ENCODE peak calls at places on chromosomes 3 and 15, in seven cellular contexts. One of them, this sample, is unnamed. For H3K4me1, the result is how much of the 10 kb centered on the place peaks cover.

GRCh38 chr3:123096701-123097100 is 29.9 kb downstream of the PDIA5 start:
- DNase-seq in H1: no peak
- DNase-seq in fibroblast of lung: peak
- DNase-seq in endodermal cell: no peak
- DNase-seq in pancreas: peak
- DNase-seq in sigmoid colon: peak
- DNase-seq in heart left ventricle: peak
- DNase-seq in this sample: peak

GRCh38 chr3:51671090-51672082 is at the start of gene TEX264:
- DNase-seq in H1: no peak
- DNase-seq in fibroblast of lung: peak
- DNase-seq in endodermal cell: peak
- DNase-seq in pancreas: peak
- DNase-seq in sigmoid colon: peak
- DNase-seq in heart left ventricle: peak
- DNase-seq in this sample: peak

GRCh38 chr3:19348929-19349564 is 200.7 kb downstream of the KCNH8 start:
- DNase-seq in H1: no peak
- DNase-seq in fibroblast of lung: peak
- DNase-seq in endodermal cell: peak
- DNase-seq in pancreas: no peak
- DNase-seq in sigmoid colon: no peak
- DNase-seq in heart left ventricle: no peak
- DNase-seq in this sample: no peak

GRCh38 chr3:42655980-42656679 is 2.6 kb downstream of the ZBTB47 start:
- DNase-seq in H1: no peak
- DNase-seq in fibroblast of lung: peak
- DNase-seq in endodermal cell: no peak
- DNase-seq in pancreas: no peak
- DNase-seq in sigmoid colon: no peak
- DNase-seq in heart left ventricle: no peak
- DNase-seq in this sample: peak

GRCh38 chr3:59575113-59576001 is 525.5 kb upstream of the CFAP20DC start:
- DNase-seq in H1: peak
- DNase-seq in fibroblast of lung: peak
- DNase-seq in endodermal cell: peak
- DNase-seq in pancreas: peak
- DNase-seq in sigmoid colon: peak
- DNase-seq in heart left ventricle: peak
- DNase-seq in this sample: peak

GRCh38 chr3:35422826-35423601 is 216.3 kb upstream of the ARPP21 start:
- DNase-seq in H1: no peak
- DNase-seq in fibroblast of lung: no peak
- DNase-seq in endodermal cell: no peak
- DNase-seq in pancreas: no peak
- DNase-seq in sigmoid colon: no peak
- DNase-seq in heart left ventricle: no peak
- DNase-seq in this sample: no peak

GRCh38 chr3:121757087-121757811 is 7.7 kb upstream of the GOLGB1 start:
- DNase-seq in H1: no peak
- DNase-seq in fibroblast of lung: no peak
- DNase-seq in endodermal cell: no peak
- DNase-seq in pancreas: no peak
- DNase-seq in sigmoid colon: no peak
- DNase-seq in heart left ventricle: no peak
- DNase-seq in this sample: peak

GRCh38 chr3:153291052-153291689 is 129.1 kb downstream of the RAP2B start:
- DNase-seq in H1: peak
- DNase-seq in fibroblast of lung: peak
- DNase-seq in endodermal cell: peak
- DNase-seq in pancreas: no peak
- DNase-seq in sigmoid colon: no peak
- DNase-seq in heart left ventricle: no peak
- DNase-seq in this sample: no peak

GRCh38 chr3:78978037-78978436 is 789.8 kb downstream of the ROBO1 start:
- DNase-seq in H1: no peak
- DNase-seq in fibroblast of lung: peak
- DNase-seq in endodermal cell: no peak
- DNase-seq in pancreas: no peak
- DNase-seq in sigmoid colon: no peak
- DNase-seq in heart left ventricle: no peak
- DNase-seq in this sample: no peak

GRCh38 chr3:188037116-188037718 is 116.7 kb upstream of the LPP start:
- DNase-seq in H1: no peak
- DNase-seq in fibroblast of lung: peak
- DNase-seq in endodermal cell: peak
- DNase-seq in pancreas: peak
- DNase-seq in sigmoid colon: no peak
- DNase-seq in heart left ventricle: no peak
- DNase-seq in this sample: no peak
- H3K4me3 ChIP-seq in H1: no peak
- H3K4me3 ChIP-seq in fibroblast of lung: no peak
- H3K4me3 ChIP-seq in endodermal cell: no peak
- H3K4me3 ChIP-seq in pancreas: no peak
- H3K4me3 ChIP-seq in sigmoid colon: no peak
- H3K4me3 ChIP-seq in heart left ventricle: no peak
- H3K4me3 ChIP-seq in this sample: no peak

GRCh38 chr15:67067930-67068542 is 2.6 kb downstream of the SMAD3 start:
- DNase-seq in H1: no peak
- DNase-seq in fibroblast of lung: no peak
- DNase-seq in endodermal cell: no peak
- DNase-seq in pancreas: no peak
- DNase-seq in sigmoid colon: no peak
- DNase-seq in heart left ventricle: no peak
- DNase-seq in this sample: no peak

GRCh38 chr15:67065531-67066005 is at the start of gene SMAD3:
- DNase-seq in H1: peak
- DNase-seq in fibroblast of lung: peak
- DNase-seq in endodermal cell: peak
- DNase-seq in pancreas: peak
- DNase-seq in sigmoid colon: peak
- DNase-seq in heart left ventricle: peak
- DNase-seq in this sample: peak

GRCh38 chr15:67068724-67069400 is 3.5 kb downstream of the SMAD3 start:
- DNase-seq in H1: no peak
- DNase-seq in fibroblast of lung: peak
- DNase-seq in endodermal cell: no peak
- DNase-seq in pancreas: no peak
- DNase-seq in sigmoid colon: no peak
- DNase-seq in heart left ventricle: no peak
- DNase-seq in this sample: no peak

GRCh38 chr15:67066041-67067021 is 929 bp downstream of the SMAD3 start:
- DNase-seq in H1: no peak
- DNase-seq in fibroblast of lung: no peak
- DNase-seq in endodermal cell: peak
- DNase-seq in pancreas: no peak
- DNase-seq in sigmoid colon: peak
- DNase-seq in heart left ventricle: no peak
- DNase-seq in this sample: peak

GRCh38 chr15:67067161-67067853 is 1.9 kb downstream of the SMAD3 start:
- DNase-seq in H1: no peak
- DNase-seq in fibroblast of lung: peak
- DNase-seq in endodermal cell: peak
- DNase-seq in pancreas: no peak
- DNase-seq in sigmoid colon: no peak
- DNase-seq in heart left ventricle: no peak
- DNase-seq in this sample: peak
- H3K4me1 ChIP-seq in H1: under half
- H3K4me1 ChIP-seq in fibroblast of lung: under half
- H3K4me1 ChIP-seq in endodermal cell: under half
- H3K4me1 ChIP-seq in pancreas: under half
- H3K4me1 ChIP-seq in sigmoid colon: under half
- H3K4me1 ChIP-seq in heart left ventricle: under half
- H3K4me1 ChIP-seq in this sample: under half

GRCh38 chr15:76341366-76342045 is 4.9 kb downstream of the ISL2 start:
- DNase-seq in H1: no peak
- DNase-seq in fibroblast of lung: no peak
- DNase-seq in endodermal cell: peak
- DNase-seq in pancreas: no peak
- DNase-seq in sigmoid colon: no peak
- DNase-seq in heart left ventricle: no peak
- DNase-seq in this sample: no peak
- H3K4me3 ChIP-seq in H1: peak
- H3K4me3 ChIP-seq in fibroblast of lung: no peak
- H3K4me3 ChIP-seq in endodermal cell: peak
- H3K4me3 ChIP-seq in pancreas: no peak
- H3K4me3 ChIP-seq in sigmoid colon: peak
- H3K4me3 ChIP-seq in heart left ventricle: no peak
- H3K4me3 ChIP-seq in this sample: no peak

DNA sequence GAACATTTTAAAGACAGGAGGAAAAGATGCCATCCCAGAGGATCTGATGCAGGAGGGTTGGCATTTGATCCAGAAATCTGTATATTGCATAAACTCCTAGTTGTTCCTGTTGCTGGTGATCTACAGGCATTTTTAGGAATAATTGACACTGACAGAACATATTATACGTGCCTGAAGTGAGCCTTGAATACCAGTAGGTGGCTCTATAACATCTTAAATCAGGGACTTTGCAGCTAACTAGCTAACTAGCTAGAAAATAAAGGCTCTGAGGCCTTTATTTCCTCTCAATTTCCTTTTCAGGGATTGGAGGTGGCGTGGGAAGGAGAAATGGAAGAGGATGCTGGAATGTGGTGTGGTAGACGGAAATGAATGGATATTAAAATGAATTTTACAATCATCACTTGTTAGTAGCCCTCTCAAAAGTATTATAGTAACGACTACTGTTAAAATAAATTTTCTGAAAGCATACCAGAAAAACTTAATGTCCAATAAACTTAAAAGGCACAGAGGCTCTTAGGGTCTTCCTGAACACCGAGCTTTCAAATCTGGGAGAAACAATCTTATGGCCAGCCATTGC is 73.9 kb upstream of the ZBED2 start:
- DNase-seq in H1: no peak
- DNase-seq in fibroblast of lung: peak
- DNase-seq in endodermal cell: no peak
- DNase-seq in pancreas: no peak
- DNase-seq in sigmoid colon: no peak
- DNase-seq in heart left ventricle: no peak
- DNase-seq in this sample: no peak
- H3K4me1 ChIP-seq in H1: under half
- H3K4me1 ChIP-seq in fibroblast of lung: under half
- H3K4me1 ChIP-seq in endodermal cell: under half
- H3K4me1 ChIP-seq in pancreas: under half
- H3K4me1 ChIP-seq in sigmoid colon: under half
- H3K4me1 ChIP-seq in heart left ventricle: under half
- H3K4me1 ChIP-seq in this sample: under half

GRCh38 chr3:52986049-52986448 is 59.8 kb downstream of the SFMBT1 start:
- DNase-seq in H1: no peak
- DNase-seq in fibroblast of lung: no peak
- DNase-seq in endodermal cell: no peak
- DNase-seq in pancreas: no peak
- DNase-seq in sigmoid colon: no peak
- DNase-seq in heart left ventricle: no peak
- DNase-seq in this sample: no peak

GRCh38 chr3:52986938-52987337 is 58.9 kb downstream of the SFMBT1 start:
- DNase-seq in H1: no peak
- DNase-seq in fibroblast of lung: peak
- DNase-seq in endodermal cell: no peak
- DNase-seq in pancreas: no peak
- DNase-seq in sigmoid colon: no peak
- DNase-seq in heart left ventricle: no peak
- DNase-seq in this sample: no peak

GRCh38 chr3:52983336-52983807 is 62.5 kb downstream of the SFMBT1 start:
- DNase-seq in H1: no peak
- DNase-seq in fibroblast of lung: no peak
- DNase-seq in endodermal cell: no peak
- DNase-seq in pancreas: no peak
- DNase-seq in sigmoid colon: no peak
- DNase-seq in heart left ventricle: no peak
- DNase-seq in this sample: no peak

GRCh38 chr3:52982839-52983238 is 63.0 kb downstream of the SFMBT1 start:
- DNase-seq in H1: no peak
- DNase-seq in fibroblast of lung: no peak
- DNase-seq in endodermal cell: no peak
- DNase-seq in pancreas: no peak
- DNase-seq in sigmoid colon: no peak
- DNase-seq in heart left ventricle: no peak
- DNase-seq in this sample: no peak

DNA sequence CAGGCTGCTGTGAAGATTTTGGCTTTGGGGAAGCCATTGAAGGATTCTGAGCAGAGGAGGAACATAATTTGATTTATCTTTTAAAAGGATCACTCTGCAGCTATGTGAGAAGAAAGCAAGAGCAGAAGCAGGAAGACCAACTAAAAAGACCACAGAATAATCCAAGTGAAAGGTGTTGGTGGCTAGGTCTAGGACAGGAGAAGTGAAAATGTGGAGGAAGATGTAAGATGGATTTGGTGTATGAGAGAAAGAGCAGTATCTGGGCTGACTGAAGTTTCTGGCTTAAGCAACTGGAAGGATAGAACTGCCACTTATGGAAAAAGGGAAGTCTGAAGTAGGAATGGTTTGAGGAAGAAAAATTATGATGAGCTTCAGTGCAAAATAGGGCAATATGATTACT is 62.0 kb downstream of the SFMBT1 start:
- DNase-seq in H1: no peak
- DNase-seq in fibroblast of lung: no peak
- DNase-seq in endodermal cell: no peak
- DNase-seq in pancreas: no peak
- DNase-seq in sigmoid colon: no peak
- DNase-seq in heart left ventricle: no peak
- DNase-seq in this sample: no peak
- H3K4me3 ChIP-seq in H1: no peak
- H3K4me3 ChIP-seq in fibroblast of lung: no peak
- H3K4me3 ChIP-seq in endodermal cell: no peak
- H3K4me3 ChIP-seq in pancreas: no peak
- H3K4me3 ChIP-seq in sigmoid colon: no peak
- H3K4me3 ChIP-seq in heart left ventricle: no peak
- H3K4me3 ChIP-seq in this sample: no peak

GRCh38 chr15:41490355-41490754 is 3.3 kb upstream of the ITPKA start:
- DNase-seq in H1: no peak
- DNase-seq in fibroblast of lung: peak
- DNase-seq in endodermal cell: no peak
- DNase-seq in pancreas: no peak
- DNase-seq in sigmoid colon: no peak
- DNase-seq in heart left ventricle: no peak
- DNase-seq in this sample: no peak
- H3K4me1 ChIP-seq in H1: under half
- H3K4me1 ChIP-seq in fibroblast of lung: under half
- H3K4me1 ChIP-seq in endodermal cell: under half
- H3K4me1 ChIP-seq in pancreas: under half
- H3K4me1 ChIP-seq in sigmoid colon: under half
- H3K4me1 ChIP-seq in heart left ventricle: under half
- H3K4me1 ChIP-seq in this sample: under half

GRCh38 chr15:74776851-74777768 is 4.8 kb upstream of the CSK start:
- DNase-seq in H1: no peak
- DNase-seq in fibroblast of lung: no peak
- DNase-seq in endodermal cell: peak
- DNase-seq in pancreas: no peak
- DNase-seq in sigmoid colon: no peak
- DNase-seq in heart left ventricle: no peak
- DNase-seq in this sample: peak
- H3K4me3 ChIP-seq in H1: no peak
- H3K4me3 ChIP-seq in fibroblast of lung: no peak
- H3K4me3 ChIP-seq in endodermal cell: no peak
- H3K4me3 ChIP-seq in pancreas: no peak
- H3K4me3 ChIP-seq in sigmoid colon: no peak
- H3K4me3 ChIP-seq in heart left ventricle: no peak
- H3K4me3 ChIP-seq in this sample: no peak